ENCODE peak calls at places on chromosomes 1 and 21, in five cellular contexts. M is Right ventricle myocardium superior; Y is BE2C; Q is CD8-positive, alpha-beta memory T cell; H is HuH-7. R is an unnamed sample.

GRCh38 chr1:28246427-28246832 is 10.5 kb downstream of the ATP5IF1 start:
- DNase-seq in M (no peak), Y (no peak), Q (peak), H (no peak), R (peak)

GRCh38 chr1:114979278-114979891 is 50.2 kb upstream of the TSHB start:
- DNase-seq in M (no peak), Y (peak), Q (peak), H (peak), R (peak)

GRCh38 chr1:32199717-32200072 is 700 bp upstream of the CCDC28B start:
- DNase-seq in M (peak), Y (no peak), Q (no peak), H (no peak), R (no peak)

GRCh38 chr1:220457982-220458381 is 70.0 kb upstream of the MARK1 start:
- DNase-seq in M (no peak), Y (peak), Q (no peak), H (no peak), R (no peak)

GRCh38 chr1:173870252-173871075 is 2.3 kb downstream of the ZBTB37 start:
- DNase-seq in M (no peak), Y (peak), Q (peak), H (no peak), R (no peak)

GRCh38 chr1:103788377-103788776 is 38.7 kb downstream of the AMY1C start:
- DNase-seq in M (no peak), Y (no peak), Q (no peak), H (no peak), R (no peak)

GRCh38 chr1:14136152-14136763 is 436.3 kb downstream of the PRDM2 start:
- DNase-seq in M (no peak), Y (no peak), Q (no peak), H (no peak), R (no peak)

GRCh38 chr1:243475966-243476365 is 220.1 kb downstream of the SDCCAG8 start:
- DNase-seq in M (no peak), Y (peak), Q (no peak), H (no peak), R (no peak)

GRCh38 chr1:84427520-84428188 is 29.4 kb downstream of the DNASE2B start:
- DNase-seq in M (no peak), Y (no peak), Q (no peak), H (no peak), R (no peak)

GRCh38 chr1:245804696-245805095 is 649.9 kb downstream of the KIF26B start:
- DNase-seq in M (no peak), Y (no peak), Q (no peak), H (no peak), R (no peak)

GRCh38 chr1:222736972-222737371 is at the start of gene FAM177B:
- DNase-seq in M (no peak), Y (no peak), Q (no peak), H (no peak), R (no peak)

GRCh38 chr1:234185438-234185837 is 187.8 kb upstream of the COA6 start:
- DNase-seq in M (no peak), Y (no peak), Q (no peak), H (no peak), R (no peak)

GRCh38 chr1:6970256-6970655 is 185.0 kb downstream of the CAMTA1 start:
- DNase-seq in M (no peak), Y (no peak), Q (no peak), H (no peak), R (no peak)

GRCh38 chr1:18288609-18289219 is 181.1 kb downstream of the IGSF21 start:
- DNase-seq in M (no peak), Y (peak), Q (no peak), H (no peak), R (no peak)

GRCh38 chr1:229408458-229409037 is 25.3 kb downstream of the ACTA1 start:
- DNase-seq in M (peak), Y (peak), Q (no peak), H (no peak), R (no peak)

GRCh38 chr1:228544021-228544850 is 57.1 kb downstream of the RNF187 start:
- DNase-seq in M (no peak), Y (no peak), Q (no peak), H (no peak), R (no peak)

GRCh38 chr1:34167091-34167788 is 2.2 kb upstream of the CSMD2 start:
- DNase-seq in M (no peak), Y (no peak), Q (no peak), H (no peak), R (no peak)

GRCh38 chr1:4743978-4744750 is 89.8 kb downstream of the AJAP1 start:
- DNase-seq in M (no peak), Y (no peak), Q (no peak), H (no peak), R (no peak)

GRCh38 chr1:162709132-162709860 is 77.0 kb downstream of the DDR2 start:
- DNase-seq in M (no peak), Y (no peak), Q (no peak), H (no peak), R (no peak)

GRCh38 chr21:17467392-17467791 is 45.5 kb upstream of the CXADR start:
- DNase-seq in M (no peak), Y (no peak), Q (no peak), H (no peak), R (no peak)

GRCh38 chr1:173050865-173051264 is at the start of gene TNFSF18:
- DNase-seq in M (no peak), Y (no peak), Q (no peak), H (no peak), R (no peak)

GRCh38 chr1:153746174-153746573 is 18.3 kb downstream of the INTS3 start:
- DNase-seq in M (no peak), Y (peak), Q (no peak), H (no peak), R (no peak)

GRCh38 chr1:27348861-27349783 is 7.3 kb downstream of the SYTL1 start:
- DNase-seq in M (peak), Y (peak), Q (peak), H (peak), R (peak)

GRCh38 chr1:29121951-29122661 is 1.6 kb downstream of the TMEM200B start:
- DNase-seq in M (peak), Y (no peak), Q (no peak), H (no peak), R (peak)

GRCh38 chr1:159838715-159839114 is 12.0 kb downstream of the SLAMF8 start:
- DNase-seq in M (no peak), Y (no peak), Q (no peak), H (no peak), R (no peak)

GRCh38 chr1:50841791-50842387 is 118.2 kb downstream of the FAF1 start:
- DNase-seq in M (no peak), Y (no peak), Q (no peak), H (no peak), R (no peak)

GRCh38 chr1:230548357-230548756 is 93.9 kb upstream of the COG2 start:
- DNase-seq in M (no peak), Y (no peak), Q (no peak), H (no peak), R (no peak)

GRCh38 chr1:19074361-19074901 is 118.0 kb upstream of the IFFO2 start:
- DNase-seq in M (no peak), Y (no peak), Q (peak), H (no peak), R (no peak)

GRCh38 chr21:42062543-42063022 is 8.5 kb upstream of the UMODL1 start:
- DNase-seq in M (no peak), Y (no peak), Q (peak), H (no peak), R (peak)

GRCh38 chr1:58539553-58539952 is 7.0 kb downstream of the OMA1 start:
- DNase-seq in M (no peak), Y (no peak), Q (no peak), H (no peak), R (no peak)

GRCh38 chr21:32515869-32516268 is 69.5 kb downstream of the TCP10L start:
- DNase-seq in M (no peak), Y (no peak), Q (no peak), H (no peak), R (no peak)

GRCh38 chr1:12604114-12604874 is 13.7 kb downstream of the DHRS3 start:
- DNase-seq in M (no peak), Y (peak), Q (peak), H (peak), R (no peak)

R was measured in naive B cell.